ENCODE peak calls at places on chromosome 3, in five cellular contexts. F, D, K, E and V are unnamed samples.
A peak's percentile ranks its signal among the peaks of the same experiment; 100 is the strongest.

GRCh38 chr3:161500057-161500836 is 3.6 kb downstream of the OTOL1 start:
- DNase-seq in K (no peak), F (no peak), D (no peak), E (no peak), V (peak; percentile 40)

GRCh38 chr3:109241459-109241858 is 74.9 kb downstream of the DPPA2 start:
- DNase-seq in D (no peak), K (no peak), E (no peak), F (no peak), V (no peak)

GRCh38 chr3:73547427-73548036 is 77.2 kb downstream of the PDZRN3 start:
- DNase-seq in E (no peak), D (no peak), F (no peak), K (no peak), V (no peak)

GRCh38 chr3:82080261-82080660 is 318.8 kb upstream of the GBE1 start:
- DNase-seq in F (no peak), E (no peak), K (no peak), D (no peak), V (no peak)

GRCh38 chr3:134211797-134212196 is 38.9 kb downstream of the RYK start:
- DNase-seq in E (no peak), K (no peak), D (no peak), F (no peak), V (peak; percentile 83)

GRCh38 chr3:113218011-113218678 is 6.8 kb downstream of the BOC start:
- DNase-seq in K (no peak), F (no peak), D (no peak), E (no peak), V (no peak)

GRCh38 chr3:53677406-53677805 is 168.8 kb downstream of the CHDH start:
- DNase-seq in F (no peak), E (no peak), D (no peak), K (no peak), V (peak; percentile 44)

GRCh38 chr3:39644176-39644575 is 165.2 kb upstream of the MYRIP start:
- DNase-seq in F (no peak), K (no peak), D (no peak), E (no peak), V (no peak)

GRCh38 chr3:184500344-184500923 is 61.2 kb upstream of the EPHB3 start:
- DNase-seq in K (no peak), E (no peak), D (no peak), F (no peak), V (no peak)

GRCh38 chr3:161648071-161648470 is 151.5 kb downstream of the OTOL1 start:
- DNase-seq in F (no peak), D (no peak), K (no peak), E (no peak), V (no peak)

GRCh38 chr3:113423699-113424098 is 17.6 kb downstream of the CFAP44 start:
- DNase-seq in F (no peak), E (no peak), K (no peak), D (no peak), V (no peak)

GRCh38 chr3:118900737-118901525 is 133.7 kb downstream of the IGSF11 start:
- DNase-seq in K (no peak), F (no peak), D (no peak), E (no peak), V (no peak)

GRCh38 chr3:45055411-45056143 is 29.5 kb downstream of the CLEC3B start:
- DNase-seq in E (no peak), F (no peak), K (no peak), D (no peak), V (peak; percentile 74)

GRCh38 chr3:139557041-139557440 is 17.5 kb upstream of the RBP1 start:
- DNase-seq in F (no peak), K (no peak), D (no peak), E (no peak), V (no peak)

GRCh38 chr3:190863119-190863465 is 598 bp upstream of the GMNC start:
- DNase-seq in K (no peak), F (no peak), E (no peak), D (no peak), V (no peak)

GRCh38 chr3:98457543-98457942 is 5.5 kb upstream of the OR5K1 start:
- DNase-seq in E (no peak), D (no peak), K (no peak), F (no peak), V (no peak)

GRCh38 chr3:180402463-180403073 is 199.4 kb upstream of the TTC14 start:
- DNase-seq in F (no peak), K (no peak), D (no peak), E (peak; percentile 54), V (no peak)

GRCh38 chr3:14324224-14324944 is 78.0 kb upstream of the SLC6A6 start:
- DNase-seq in E (no peak), F (no peak), D (no peak), K (no peak), V (no peak)

GRCh38 chr3:108403921-108404320 is 106.5 kb downstream of the MYH15 start:
- DNase-seq in K (no peak), D (no peak), F (no peak), E (no peak), V (no peak)

GRCh38 chr3:135973846-135974245 is 8.3 kb downstream of the PPP2R3A start:
- DNase-seq in F (no peak), E (no peak), K (no peak), D (no peak), V (no peak)

GRCh38 chr3:71584216-71585061 is 911 bp upstream of the FOXP1 start:
- DNase-seq in F (peak; percentile 80), K (no peak), D (no peak), E (no peak), V (peak; percentile 67)

GRCh38 chr3:24963762-24964625 is 464.1 kb upstream of the RARB start:
- DNase-seq in F (no peak), E (no peak), D (no peak), K (peak; percentile 0), V (peak; percentile 56)

GRCh38 chr3:116610124-116610523 is 99.5 kb upstream of the TUSC7 start:
- DNase-seq in E (no peak), K (no peak), F (no peak), D (no peak), V (no peak)

DNA sequence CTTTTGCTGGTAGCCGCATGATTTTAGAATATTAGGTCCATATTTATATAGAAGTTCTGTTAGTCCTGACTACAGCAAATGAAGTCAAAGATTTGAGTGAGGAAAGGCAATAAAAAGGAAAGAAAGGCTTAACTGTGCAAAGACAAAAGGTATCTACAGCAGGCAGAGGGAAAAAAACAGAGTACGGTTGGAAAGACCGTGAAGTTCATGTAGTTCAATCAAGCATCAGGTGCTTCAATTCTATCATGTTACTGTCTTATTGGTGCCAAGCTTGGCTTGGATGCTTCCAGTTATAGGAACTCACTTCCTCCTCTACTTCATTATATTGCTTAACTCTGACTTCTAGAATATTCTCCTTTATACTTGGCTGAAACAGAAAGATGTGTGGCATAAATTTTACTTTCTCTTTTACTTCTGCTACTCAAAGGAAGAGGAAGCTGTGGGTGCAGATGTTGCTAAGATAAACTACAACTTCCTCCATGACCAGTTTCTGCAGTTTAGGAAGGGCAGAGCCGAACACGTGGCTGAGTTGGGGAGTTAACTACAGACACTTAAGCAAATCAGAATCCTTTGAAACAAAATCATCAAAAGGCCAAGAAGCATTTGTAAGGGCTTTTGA is 72.6 kb upstream of the ZBED2 start:
- DNase-seq in F (no peak), K (no peak), D (no peak), E (no peak), V (peak; percentile 93)
- H3K27ac ChIP-seq in F (no peak overlapping the region), K (no peak overlapping the region), D (peak overlapping the region; percentile 83), E (no peak overlapping the region), V (peak overlapping the region; percentile 44)

GRCh38 chr3:162971715-162972114 is 1475.1 kb downstream of the OTOL1 start:
- DNase-seq in K (no peak), F (no peak), E (no peak), D (no peak), V (no peak)
- H3K27ac ChIP-seq in K (no peak overlapping the region), F (no peak overlapping the region), E (no peak overlapping the region), D (no peak overlapping the region), V (no peak overlapping the region)

GRCh38 chr3:36714343-36714742 is 50.0 kb downstream of the DCLK3 start:
- DNase-seq in F (no peak), K (no peak), E (no peak), D (no peak), V (no peak)
- H3K27ac ChIP-seq in F (no peak overlapping the region), K (no peak overlapping the region), E (no peak overlapping the region), D (no peak overlapping the region), V (no peak overlapping the region)

DNA sequence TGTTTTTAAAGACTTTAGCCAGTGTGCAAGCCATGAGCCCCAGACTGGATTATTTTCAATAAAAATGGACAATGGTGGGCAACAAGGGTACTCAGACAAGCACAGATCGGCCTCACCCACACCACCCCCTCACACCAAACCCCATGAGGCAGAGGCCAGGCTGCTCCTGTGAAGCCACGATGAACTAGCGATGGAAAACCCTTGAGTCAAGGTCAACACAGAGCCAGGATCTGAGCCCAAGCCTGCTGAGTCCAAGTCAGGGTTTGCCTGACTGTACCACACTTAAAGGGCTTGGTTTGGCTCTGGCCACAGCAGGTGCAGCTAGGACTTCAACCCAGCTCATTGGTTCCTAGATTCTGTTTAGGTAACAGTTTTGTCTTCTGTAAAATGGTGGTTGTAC is 131.5 kb upstream of the SLC2A2 start:
- DNase-seq in K (no peak), E (no peak), D (no peak), F (no peak), V (no peak)
- H3K27ac ChIP-seq in K (no peak overlapping the region), E (no peak overlapping the region), D (no peak overlapping the region), F (no peak overlapping the region), V (no peak overlapping the region)

DNA sequence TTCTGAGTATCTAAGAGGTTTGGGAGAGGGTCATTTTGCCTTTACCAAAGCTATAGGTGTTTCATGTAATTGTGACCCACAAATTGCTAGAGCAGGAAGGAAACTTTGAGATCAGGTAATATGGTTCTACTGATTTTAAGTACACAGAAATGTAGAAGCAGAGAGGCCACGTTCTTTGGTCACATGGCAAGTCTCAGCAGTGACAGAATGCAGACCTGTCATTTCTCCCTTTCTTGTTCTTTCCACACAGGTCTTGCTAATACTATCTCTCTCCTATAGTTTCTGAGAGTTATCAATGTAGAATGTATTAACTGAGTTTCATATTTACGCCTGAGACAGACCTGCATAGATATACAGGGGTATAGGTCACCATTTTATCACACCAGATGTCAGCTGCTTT is 10.9 kb upstream of the RTP1 start:
- DNase-seq in K (no peak), E (no peak), D (no peak), F (no peak), V (peak; percentile 65)
- H3K27ac ChIP-seq in K (no peak overlapping the region), E (no peak overlapping the region), D (peak overlapping the region; percentile 68), F (peak overlapping the region; percentile 90), V (peak overlapping the region; percentile 78)

GRCh38 chr3:188026191-188026968 is 127.6 kb upstream of the LPP start:
- DNase-seq in K (no peak), F (no peak), D (no peak), E (no peak), V (no peak)
- H3K27ac ChIP-seq in K (no peak overlapping the region), F (no peak overlapping the region), D (no peak overlapping the region), E (no peak overlapping the region), V (no peak overlapping the region)

DNA sequence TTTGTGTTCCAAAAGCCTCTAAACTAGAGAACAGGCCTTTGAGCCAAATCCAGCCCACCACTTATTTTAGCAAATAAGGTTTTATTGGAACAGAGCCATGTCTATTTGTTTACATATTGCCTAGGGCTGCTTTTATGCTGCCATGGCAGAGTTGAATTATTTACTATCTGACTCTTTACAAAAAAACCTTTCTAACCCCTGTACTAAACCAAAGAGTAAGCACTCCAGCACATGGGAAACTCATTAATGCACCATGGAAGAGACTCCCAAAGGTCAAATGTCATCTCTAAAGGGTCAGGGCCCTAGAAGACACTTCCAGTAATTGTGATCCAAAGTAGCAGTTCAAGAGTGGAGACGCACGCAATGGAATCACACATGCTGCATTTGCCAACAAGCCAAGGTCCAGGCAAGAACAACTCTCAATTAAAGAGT is 22.3 kb downstream of the OSBPL10 start:
- DNase-seq in K (no peak), D (no peak), E (no peak), F (no peak), V (no peak)
- H3K27ac ChIP-seq in K (peak overlapping the region; percentile 90), D (no peak overlapping the region), E (no peak overlapping the region), F (peak overlapping the region; percentile 81), V (peak overlapping the region; percentile 92)